ENCODE peak calls at places on chromosomes 5 and 9, in nine cellular contexts. L is brain microvascular endothelial cell, K is left ventricle myocardium inferior, J is Peyer's patch, A is lung, G is esophagus squamous epithelium, T is AG04450, F is ovary, E is AG09309. P is an unnamed sample.

GRCh38 chr5:157354825-157355224 is 88.9 kb downstream of the CYFIP2 start:
- DNase-seq in G (no peak), A (no peak), F (no peak), T (no peak), J (no peak), K (no peak), E (no peak), L (no peak), P (no peak)

GRCh38 chr9:70421272-70422180 is 7.1 kb upstream of the KLF9 start:
- DNase-seq in G (no peak), A (no peak), L (no peak), J (no peak), F (peak), K (no peak), E (no peak), T (no peak), P (no peak)

GRCh38 chr9:7907636-7908195 is 108.1 kb upstream of the DMAC1 start:
- DNase-seq in G (no peak), L (no peak), A (no peak), T (no peak), F (no peak), J (no peak), K (no peak), E (no peak), P (peak)

GRCh38 chr9:87007711-87008360 is 60.5 kb upstream of the GAS1 start:
- DNase-seq in F (no peak), T (no peak), A (no peak), E (peak), J (no peak), L (no peak), G (no peak), K (no peak), P (no peak)

GRCh38 chr9:5817776-5818336 is 15.1 kb downstream of the ERMP1 start:
- DNase-seq in F (no peak), L (peak), A (no peak), K (no peak), T (no peak), E (no peak), G (no peak), J (no peak), P (no peak)

GRCh38 chr5:56951131-56951945 is 585 bp downstream of the MIER3 start:
- DNase-seq in E (no peak), L (no peak), T (no peak), A (no peak), J (peak), K (peak), G (no peak), F (peak), P (no peak)

GRCh38 chr5:57834829-57835554 is 352.4 kb upstream of the ACTBL2 start:
- DNase-seq in J (no peak), F (no peak), G (no peak), T (no peak), E (no peak), L (peak), K (no peak), A (no peak), P (no peak)

GRCh38 chr5:142997586-142997985 is 227.4 kb downstream of the ARHGAP26 start:
- DNase-seq in K (no peak), T (no peak), E (no peak), J (no peak), L (no peak), G (no peak), F (no peak), A (no peak), P (no peak)

GRCh38 chr5:420632-421286 is 22.2 kb upstream of the EXOC3 start:
- DNase-seq in A (no peak), L (no peak), G (no peak), F (peak), T (no peak), E (no peak), J (peak), K (no peak), P (no peak)

GRCh38 chr5:166750376-166750775 is 1541.1 kb upstream of the WWC1 start:
- DNase-seq in J (no peak), A (no peak), E (no peak), K (no peak), F (no peak), L (no peak), G (no peak), T (no peak), P (no peak)

GRCh38 chr5:74419468-74419867 is 221.1 kb downstream of the ENC1 start:
- DNase-seq in K (no peak), J (no peak), G (no peak), A (no peak), F (no peak), L (no peak), E (no peak), T (no peak), P (no peak)

GRCh38 chr5:9156282-9156681 is 389.6 kb downstream of the SEMA5A start:
- DNase-seq in J (no peak), E (peak), T (peak), F (no peak), K (no peak), G (no peak), L (peak), A (no peak), P (no peak)

GRCh38 chr5:119335261-119335677 is 20.6 kb upstream of the TNFAIP8 start:
- DNase-seq in G (no peak), L (no peak), E (no peak), F (no peak), K (no peak), J (no peak), A (no peak), T (no peak), P (no peak)
- H3K4me3 ChIP-seq in G (peak), L (no peak), E (no peak), F (no peak), K (peak), J (peak), A (no peak), T (no peak), P (no peak)

GRCh38 chr9:121989010-121989409 is 104.1 kb downstream of the TTLL11 start:
- DNase-seq in E (no peak), T (no peak), G (no peak), K (no peak), J (no peak), L (peak), A (no peak), F (no peak), P (no peak)

GRCh38 chr9:121995997-121996396 is 97.1 kb downstream of the TTLL11 start:
- DNase-seq in T (no peak), L (no peak), J (no peak), K (no peak), F (no peak), E (no peak), G (no peak), A (no peak), P (no peak)

GRCh38 chr9:121990600-121991304 is 102.4 kb downstream of the TTLL11 start:
- DNase-seq in E (no peak), A (no peak), K (no peak), F (no peak), J (no peak), G (no peak), L (no peak), T (no peak), P (no peak)

GRCh38 chr9:121991305-121991661 is 101.8 kb downstream of the TTLL11 start:
- DNase-seq in J (no peak), A (no peak), K (no peak), T (no peak), E (no peak), G (no peak), F (no peak), L (no peak), P (no peak)

DNA sequence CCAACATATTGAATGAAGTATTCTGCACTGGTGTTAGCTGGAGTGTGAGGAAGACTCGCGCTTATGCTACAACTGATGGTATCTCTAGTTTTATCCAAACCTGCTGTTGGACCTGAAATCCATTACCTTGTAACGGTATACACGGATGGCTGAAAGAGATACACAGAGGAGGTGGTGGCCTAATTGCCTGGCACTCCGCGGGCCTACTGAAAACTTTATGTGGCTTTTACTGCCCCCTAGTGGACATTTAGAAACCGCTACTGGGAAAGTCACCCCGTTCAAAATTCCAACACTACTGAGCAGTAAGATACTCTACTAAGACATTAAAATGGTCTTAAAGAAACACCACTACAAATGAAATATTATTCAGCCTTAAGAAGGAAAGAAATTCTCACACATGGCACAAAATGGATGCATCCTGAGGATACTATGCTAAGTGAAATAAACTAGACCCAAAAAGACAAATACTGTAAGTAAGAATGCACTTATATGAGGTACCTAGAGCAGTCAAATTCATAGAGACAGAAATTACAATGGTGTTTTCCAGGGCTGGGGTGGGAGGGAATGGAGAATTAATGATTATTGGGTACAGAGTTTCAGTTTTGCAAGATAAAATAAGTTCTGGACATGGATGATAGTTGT is 100.4 kb downstream of the TTLL11 start:
- DNase-seq in G (no peak), F (peak), T (peak), L (peak), A (peak), J (no peak), K (peak), E (peak), P (no peak)
- TF ChIP-seq CTCF in G (peak), F (peak), T (peak), L (peak), A (peak), J (peak), K (peak), E (peak), P (peak)

GRCh38 chr5:64691333-64691732 is 1.0 kb downstream of the SHISAL2B start:
- DNase-seq in L (no peak), K (no peak), E (no peak), A (no peak), J (no peak), T (no peak), F (no peak), G (no peak), P (no peak)

GRCh38 chr5:64693636-64694035 is 3.3 kb downstream of the SHISAL2B start:
- DNase-seq in E (no peak), K (no peak), F (no peak), A (no peak), T (no peak), L (no peak), J (no peak), G (no peak), P (no peak)

GRCh38 chr5:64688965-64689364 is 1.3 kb upstream of the SHISAL2B start:
- DNase-seq in L (no peak), K (no peak), G (no peak), J (no peak), A (no peak), T (no peak), E (no peak), F (no peak), P (no peak)

GRCh38 chr5:64690417-64691151 is at the start of gene SHISAL2B:
- DNase-seq in J (no peak), K (no peak), F (peak), T (no peak), E (no peak), G (no peak), A (no peak), L (no peak), P (no peak)

GRCh38 chr5:64690104-64690416 is 243 bp upstream of the SHISAL2B start:
- DNase-seq in L (no peak), K (no peak), F (no peak), T (no peak), J (no peak), E (no peak), A (no peak), G (no peak), P (no peak)
- H3K4me3 ChIP-seq in L (peak), K (peak), F (no peak), T (peak), J (peak), E (peak), A (no peak), G (peak), P (peak)

DNA sequence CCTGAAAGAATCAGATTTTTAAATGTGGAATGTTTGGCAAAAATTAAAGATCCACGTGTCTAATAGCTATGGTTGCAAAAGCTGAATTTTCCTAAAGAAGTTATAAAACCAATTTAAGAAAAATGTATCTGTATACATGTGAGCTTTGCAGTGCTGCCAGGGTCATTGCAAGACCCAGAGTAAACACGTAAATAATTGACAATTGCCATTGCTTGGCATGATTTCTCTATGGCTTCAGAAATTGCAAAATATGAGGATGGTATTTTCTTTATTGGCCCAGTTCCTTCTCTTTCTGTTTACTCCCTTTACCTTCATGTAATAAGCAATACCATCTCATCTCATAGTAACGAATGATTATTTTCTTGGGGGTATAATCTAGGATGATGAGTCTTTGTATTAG is 123.9 kb downstream of the ERCC6L2 start:
- DNase-seq in E (no peak), F (no peak), G (no peak), L (no peak), A (no peak), J (no peak), T (no peak), K (no peak), P (no peak)
- TF ChIP-seq CTCF in E (no peak), F (no peak), G (no peak), L (no peak), A (no peak), J (no peak), T (no peak), K (no peak), P (no peak)

GRCh38 chr5:96432245-96433065 is 593 bp downstream of the PCSK1 start:
- DNase-seq in K (no peak), J (no peak), F (peak), A (no peak), G (no peak), E (no peak), T (no peak), L (no peak), P (peak)
- H3K4me3 ChIP-seq in K (peak), J (no peak), F (no peak), A (no peak), G (peak), E (no peak), T (no peak), L (peak), P (peak)

DNA sequence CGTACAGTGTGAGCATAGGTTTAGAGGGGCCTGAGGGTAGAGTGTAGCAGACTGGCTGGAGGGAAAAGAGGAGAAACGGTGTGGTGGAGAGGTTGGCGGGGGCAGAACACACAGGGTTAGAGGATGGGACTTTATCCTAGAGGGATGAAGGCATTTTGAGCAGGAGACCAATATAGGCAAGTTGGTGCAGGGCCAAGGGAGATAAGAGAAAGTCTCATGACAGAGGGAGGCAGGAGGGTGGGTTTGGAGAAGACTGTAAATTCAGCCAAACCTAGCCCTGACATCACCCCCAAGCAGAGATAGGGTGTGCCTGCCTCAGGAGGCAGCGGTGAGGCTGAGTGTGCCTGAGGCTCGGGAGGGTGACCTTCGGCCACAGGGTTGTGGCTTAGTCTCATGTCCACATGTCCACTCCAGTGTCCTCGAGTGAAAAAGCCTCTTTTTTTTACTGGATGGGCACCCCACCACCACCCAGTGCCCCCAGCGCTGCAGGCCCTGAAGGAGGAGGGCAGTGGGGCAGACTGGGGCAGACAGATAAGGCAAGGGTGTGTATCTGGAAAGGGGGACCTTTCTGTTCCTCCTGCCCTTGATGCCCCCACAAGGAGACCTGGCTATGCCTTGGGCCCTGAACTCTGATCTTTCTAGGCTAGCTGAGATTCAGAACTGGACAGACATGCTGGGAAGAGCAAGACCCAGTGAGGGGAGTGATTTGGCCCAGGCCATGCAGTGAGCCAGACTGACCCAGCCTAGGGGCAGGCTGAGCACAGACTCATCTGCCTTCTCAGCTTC is 108.7 kb downstream of the RGS3 start:
- DNase-seq in F (peak), J (no peak), L (no peak), T (no peak), G (no peak), A (no peak), K (peak), E (no peak), P (no peak)
- TF ChIP-seq CTCF in F (no peak), J (no peak), L (no peak), T (no peak), G (no peak), A (no peak), K (no peak), E (no peak), P (no peak)

GRCh38 chr9:129823163-129823933 is 588 bp downstream of the TOR1A start:
- DNase-seq in F (peak), J (peak), E (no peak), T (no peak), K (no peak), A (no peak), G (no peak), L (no peak), P (no peak)
- H3K4me3 ChIP-seq in F (peak), J (peak), E (peak), T (peak), K (peak), A (peak), G (peak), L (peak), P (peak)

GRCh38 chr9:133463864-133464615 is 4.3 kb downstream of the CACFD1 start:
- DNase-seq in E (no peak), A (peak), F (peak), T (no peak), J (no peak), L (no peak), G (no peak), K (no peak), P (no peak)

GRCh38 chr9:133461975-133462374 is 2.2 kb downstream of the CACFD1 start:
- DNase-seq in L (no peak), A (no peak), K (no peak), J (no peak), F (no peak), G (no peak), E (no peak), T (no peak), P (no peak)

GRCh38 chr9:133464638-133465037 is 4.9 kb downstream of the CACFD1 start:
- DNase-seq in T (no peak), A (no peak), G (no peak), K (no peak), F (no peak), L (no peak), E (no peak), J (no peak), P (no peak)

GRCh38 chr9:133460405-133461175 is 812 bp downstream of the CACFD1 start:
- DNase-seq in E (no peak), A (peak), T (no peak), J (peak), K (no peak), G (no peak), L (no peak), F (no peak), P (no peak)

DNA sequence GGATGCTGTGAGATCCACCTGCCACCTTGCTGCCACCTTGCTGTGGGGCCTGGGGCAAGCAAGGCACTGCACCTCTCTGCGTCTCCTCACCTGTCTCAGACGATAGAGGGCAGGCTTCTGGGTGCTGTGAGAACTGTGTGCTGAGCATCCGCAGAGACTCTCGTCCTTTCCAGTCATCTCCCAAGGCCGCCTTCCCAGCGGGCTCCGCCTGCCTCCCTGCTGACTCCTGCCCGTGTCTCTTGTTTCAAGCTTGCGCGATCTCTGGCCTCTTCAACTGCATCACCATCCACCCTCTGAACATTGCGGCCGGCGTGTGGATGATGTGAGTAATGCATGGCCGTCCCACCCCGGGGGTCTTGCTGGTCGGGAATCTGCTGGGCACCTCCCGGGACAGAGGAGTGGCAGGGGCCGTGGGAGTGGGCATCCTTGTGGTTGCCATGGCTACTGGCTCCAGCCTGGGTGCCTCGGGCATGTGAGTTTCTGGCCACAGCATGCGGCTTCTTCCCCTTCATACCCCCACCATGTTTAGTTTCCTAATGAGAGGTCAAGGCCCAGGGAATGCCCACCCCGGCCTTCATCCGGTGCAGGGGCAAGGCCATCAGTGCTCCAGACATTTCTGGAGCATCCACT is 3.6 kb downstream of the CACFD1 start:
- DNase-seq in K (no peak), J (no peak), A (no peak), L (no peak), F (no peak), G (no peak), T (no peak), E (no peak), P (no peak)
- TF ChIP-seq CTCF in K (no peak), J (peak), A (no peak), L (peak), F (no peak), G (no peak), T (no peak), E (no peak), P (no peak)

DNA sequence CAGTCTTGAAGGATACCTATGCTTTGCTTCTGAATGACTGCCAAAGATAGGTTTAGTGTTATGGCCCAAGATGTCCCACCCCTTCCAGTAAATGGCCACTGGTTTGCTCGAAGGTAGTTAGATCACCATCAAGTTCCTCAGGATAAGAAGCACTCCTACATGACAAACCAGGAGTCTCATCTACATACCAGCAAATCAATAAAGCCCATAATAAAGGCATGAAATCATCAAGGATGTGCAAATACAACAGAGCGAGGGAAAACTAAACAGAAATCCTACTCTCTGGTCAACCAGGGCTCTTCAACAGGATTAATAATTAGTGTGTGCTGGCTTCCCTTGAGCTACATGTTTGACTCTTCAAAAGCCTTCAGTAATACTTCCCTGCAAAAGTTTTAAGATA is 141.0 kb downstream of the LHFPL2 start:
- DNase-seq in G (no peak), A (no peak), J (no peak), L (no peak), E (no peak), T (no peak), F (no peak), K (no peak), P (no peak)
- H3K4me3 ChIP-seq in G (no peak), A (no peak), J (no peak), L (peak), E (no peak), T (no peak), F (no peak), K (no peak), P (no peak)